ENCODE peak calls at places on chromosomes 5 and 9, in nine cellular contexts. H, V, S, E, R, I, D, B and L are unnamed samples.

GRCh38 chr9:135664801-135665794 is 2.0 kb downstream of the LCN9 start:
- DNase-seq in H (no peak), V (no peak), S (no peak), E (no peak), R (no peak), I (no peak), D (no peak), B (no peak), L (no peak)

GRCh38 chr5:8340739-8341344 is 471.9 kb downstream of the MTRR start:
- DNase-seq in H (no peak), V (no peak), S (no peak), E (peak; percentile 5), R (peak; percentile 6), I (peak; percentile 49), D (peak; percentile 23), B (peak; percentile 52), L (no peak)

GRCh38 chr5:74988273-74988983 is 63.9 kb downstream of the GCNT4 start:
- DNase-seq in H (no peak), V (no peak), S (no peak), E (no peak), R (no peak), I (no peak), D (no peak), B (no peak), L (no peak)

GRCh38 chr5:146816775-146817387 is 61.7 kb downstream of the PPP2R2B start:
- DNase-seq in H (no peak), V (no peak), S (no peak), E (no peak), R (no peak), I (no peak), D (no peak), B (no peak), L (no peak)

GRCh38 chr9:107213561-107214028 is 69.5 kb upstream of the RAD23B start:
- DNase-seq in H (peak; percentile 94), V (no peak), S (no peak), E (peak; percentile 94), R (peak; percentile 83), I (peak; percentile 94), D (peak; percentile 94), B (peak; percentile 95), L (peak; percentile 77)

GRCh38 chr5:96597441-96598020 is 64.6 kb upstream of the CAST start:
- DNase-seq in H (no peak), V (no peak), S (no peak), E (peak; percentile 64), R (no peak), I (peak; percentile 50), D (peak; percentile 77), B (peak; percentile 63), L (peak; percentile 36)

GRCh38 chr9:124259273-124260078 is 1.7 kb downstream of the NEK6 start:
- DNase-seq in H (no peak), V (peak; percentile 73), S (peak; percentile 88), E (peak; percentile 91), R (peak; percentile 59), I (peak; percentile 91), D (peak; percentile 91), B (peak; percentile 74), L (peak; percentile 72)

GRCh38 chr5:154857091-154857533 is 1.3 kb upstream of the CNOT8 start:
- DNase-seq in H (no peak), V (peak; percentile 71), S (no peak), E (no peak), R (no peak), I (no peak), D (no peak), B (no peak), L (no peak)

GRCh38 chr9:71984388-71985069 is 73.1 kb downstream of the C9orf85 start:
- DNase-seq in H (peak; percentile 29), V (no peak), S (no peak), E (peak; percentile 42), R (no peak), I (peak; percentile 69), D (peak; percentile 77), B (peak; percentile 30), L (peak; percentile 39)

GRCh38 chr5:81657386-81657785 is 93.5 kb downstream of the SSBP2 start:
- DNase-seq in H (no peak), V (no peak), S (no peak), E (no peak), R (no peak), I (peak; percentile 19), D (no peak), B (no peak), L (no peak)

GRCh38 chr9:2655411-2655901 is 33.9 kb downstream of the VLDLR start:
- DNase-seq in H (peak; percentile 72), V (no peak), S (no peak), E (peak; percentile 96), R (peak; percentile 91), I (peak; percentile 84), D (peak; percentile 96), B (peak; percentile 92), L (peak; percentile 86)

GRCh38 chr9:6305954-6306563 is 22.1 kb upstream of the TPD52L3 start:
- DNase-seq in H (no peak), V (no peak), S (no peak), E (peak; percentile 44), R (peak; percentile 65), I (peak; percentile 65), D (peak; percentile 50), B (peak; percentile 79), L (no peak)

GRCh38 chr9:86322973-86323644 is 31.1 kb downstream of the TUT7 start:
- DNase-seq in H (no peak), V (no peak), S (no peak), E (peak; percentile 38), R (no peak), I (peak; percentile 81), D (peak; percentile 83), B (peak; percentile 76), L (no peak)

GRCh38 chr9:98062161-98062560 is 5.6 kb downstream of the NANS start:
- DNase-seq in H (no peak), V (no peak), S (no peak), E (no peak), R (no peak), I (no peak), D (no peak), B (no peak), L (no peak)

GRCh38 chr9:68416891-68417570 is 60.6 kb downstream of the PGM5 start:
- DNase-seq in H (no peak), V (no peak), S (no peak), E (no peak), R (peak; percentile 38), I (peak; percentile 9), D (no peak), B (peak; percentile 2), L (no peak)

GRCh38 chr5:932151-932627 is 39.5 kb downstream of the TRIP13 start:
- DNase-seq in H (no peak), V (no peak), S (peak; percentile 4), E (no peak), R (no peak), I (no peak), D (no peak), B (no peak), L (no peak)

GRCh38 chr5:106985174-106985573 is 685.6 kb downstream of the EFNA5 start:
- DNase-seq in H (no peak), V (no peak), S (no peak), E (no peak), R (no peak), I (no peak), D (no peak), B (no peak), L (no peak)
- H3K4me3 ChIP-seq in H (no peak overlapping the region), V (no peak overlapping the region), S (no peak overlapping the region), E (no peak overlapping the region), R (no peak overlapping the region), I (no peak overlapping the region), D (no peak overlapping the region), B (no peak overlapping the region), L (no peak overlapping the region)

GRCh38 chr9:75930766-75931311 is 40.4 kb downstream of the PCSK5 start:
- DNase-seq in H (no peak), V (no peak), S (no peak), E (peak; percentile 19), R (no peak), I (no peak), D (no peak), B (peak; percentile 17), L (no peak)
- H3K4me3 ChIP-seq in H (no peak overlapping the region), V (no peak overlapping the region), S (no peak overlapping the region), E (no peak overlapping the region), R (no peak overlapping the region), I (no peak overlapping the region), D (no peak overlapping the region), B (no peak overlapping the region), L (no peak overlapping the region)

GRCh38 chr9:91908293-91908623 is 41.8 kb downstream of the ROR2 start:
- DNase-seq in H (no peak), V (no peak), S (no peak), E (no peak), R (no peak), I (no peak), D (no peak), B (no peak), L (no peak)

GRCh38 chr9:91907387-91908292 is 42.4 kb downstream of the ROR2 start:
- DNase-seq in H (no peak), V (no peak), S (no peak), E (no peak), R (no peak), I (no peak), D (peak; percentile 42), B (no peak), L (no peak)

GRCh38 chr9:91904541-91905236 is 45.3 kb downstream of the ROR2 start:
- DNase-seq in H (no peak), V (no peak), S (no peak), E (no peak), R (peak; percentile 30), I (no peak), D (no peak), B (no peak), L (no peak)

GRCh38 chr9:91905237-91905650 is 44.8 kb downstream of the ROR2 start:
- DNase-seq in H (no peak), V (no peak), S (no peak), E (no peak), R (no peak), I (no peak), D (no peak), B (no peak), L (no peak)

GRCh38 chr9:91905958-91906585 is 44.0 kb downstream of the ROR2 start:
- DNase-seq in H (no peak), V (no peak), S (no peak), E (no peak), R (peak; percentile 86), I (no peak), D (no peak), B (no peak), L (no peak)
- H3K4me3 ChIP-seq in H (peak overlapping the region; percentile 46), V (peak overlapping the region; percentile 26), S (no peak overlapping the region), E (no peak overlapping the region), R (peak overlapping the region; percentile 85), I (no peak overlapping the region), D (no peak overlapping the region), B (no peak overlapping the region), L (no peak overlapping the region)

DNA sequence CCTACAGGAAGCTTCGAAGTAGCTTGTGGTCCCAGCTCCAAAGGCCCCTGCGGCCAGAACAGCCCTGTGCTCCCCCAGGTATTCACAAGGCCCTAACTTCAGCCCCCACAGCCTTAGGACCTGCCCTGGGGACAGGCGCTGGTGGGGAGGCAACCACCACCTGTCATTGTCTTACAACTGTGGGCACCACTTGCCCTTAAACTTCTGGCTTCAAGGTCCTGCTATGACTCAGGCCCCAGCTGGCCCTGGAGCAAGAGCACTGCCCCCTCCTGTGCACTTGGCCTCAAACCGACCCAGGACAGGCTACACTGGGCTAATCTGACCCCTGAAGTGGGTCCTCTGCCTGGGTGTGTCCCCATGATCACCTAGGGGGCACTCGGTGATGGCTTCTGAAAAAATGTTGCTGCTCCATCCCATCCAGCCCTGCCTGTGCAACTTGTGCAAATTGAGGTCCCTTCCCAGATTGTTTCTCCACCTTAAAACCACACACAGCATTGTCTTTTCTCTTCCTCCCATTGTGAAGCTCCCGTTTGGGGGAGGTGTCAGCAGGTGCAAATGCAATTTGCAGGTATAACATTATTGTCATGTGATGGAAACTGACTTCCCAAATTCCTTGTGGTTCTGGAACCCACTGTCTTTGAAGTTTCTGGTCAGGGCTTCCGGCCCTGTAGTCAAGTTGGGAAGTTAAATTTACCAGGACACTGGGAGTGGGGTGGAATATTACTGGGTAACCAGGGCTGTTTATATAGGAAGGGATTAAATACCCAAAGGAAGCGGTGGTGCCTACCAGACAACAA is 1.1 kb upstream of the PROB1 start:
- DNase-seq in H (no peak), V (no peak), S (peak; percentile 26), E (no peak), R (no peak), I (no peak), D (no peak), B (no peak), L (no peak)
- H3K4me3 ChIP-seq in H (no peak overlapping the region), V (no peak overlapping the region), S (no peak overlapping the region), E (no peak overlapping the region), R (no peak overlapping the region), I (no peak overlapping the region), D (no peak overlapping the region), B (no peak overlapping the region), L (no peak overlapping the region)